ENCODE peak calls at places on chromosomes 1 and 21, in four cellular contexts. One of them, this sample, is unnamed.

GRCh38 chr1:86430376-86430775 is 6.4 kb downstream of the CLCA2 start:
- DNase-seq in GM23338: no peak
- DNase-seq in fibroblast of lung: no peak
- DNase-seq in GM23248: peak
- DNase-seq in this sample: peak

GRCh38 chr1:60984066-60984799 is 98.1 kb upstream of the NFIA start:
- DNase-seq in GM23248: peak
- DNase-seq in GM23338: no peak
- DNase-seq in fibroblast of lung: peak
- DNase-seq in this sample: peak

GRCh38 chr1:203408485-203409229 is 57.7 kb upstream of the FMOD start:
- DNase-seq in GM23338: no peak
- DNase-seq in fibroblast of lung: peak
- DNase-seq in GM23248: peak
- DNase-seq in this sample: peak

GRCh38 chr1:223716302-223716862 is 4.0 kb downstream of the CAPN2 start:
- DNase-seq in GM23338: no peak
- DNase-seq in fibroblast of lung: peak
- DNase-seq in GM23248: peak
- DNase-seq in this sample: no peak

GRCh38 chr1:183243190-183244065 is 57.4 kb downstream of the LAMC2 start:
- DNase-seq in GM23248: peak
- DNase-seq in GM23338: no peak
- DNase-seq in fibroblast of lung: no peak
- DNase-seq in this sample: no peak

GRCh38 chr1:8202182-8202905 is 115.6 kb upstream of the SLC45A1 start:
- DNase-seq in GM23248: peak
- DNase-seq in GM23338: peak
- DNase-seq in fibroblast of lung: peak
- DNase-seq in this sample: peak

GRCh38 chr1:86811539-86811938 is 102.4 kb downstream of the SELENOF start:
- DNase-seq in GM23338: peak
- DNase-seq in GM23248: no peak
- DNase-seq in fibroblast of lung: no peak
- DNase-seq in this sample: no peak

GRCh38 chr21:34704119-34704518 is 35.3 kb downstream of the CLIC6 start:
- DNase-seq in GM23248: peak
- DNase-seq in fibroblast of lung: peak
- DNase-seq in GM23338: no peak
- DNase-seq in this sample: no peak

GRCh38 chr21:37557261-37557950 is 190.8 kb downstream of the DYRK1A start:
- DNase-seq in GM23248: no peak
- DNase-seq in GM23338: no peak
- DNase-seq in fibroblast of lung: no peak
- DNase-seq in this sample: no peak

GRCh38 chr1:116763116-116763786 is 9.0 kb downstream of the CD2 start:
- DNase-seq in GM23248: peak
- DNase-seq in GM23338: no peak
- DNase-seq in fibroblast of lung: no peak
- DNase-seq in this sample: no peak

GRCh38 chr21:33801424-33802405 is 113.9 kb downstream of the ATP5PO start:
- DNase-seq in GM23338: peak
- DNase-seq in GM23248: peak
- DNase-seq in fibroblast of lung: peak
- DNase-seq in this sample: peak

GRCh38 chr1:211313392-211313791 is 13.2 kb upstream of the TRAF5 start:
- DNase-seq in GM23248: no peak
- DNase-seq in fibroblast of lung: no peak
- DNase-seq in GM23338: no peak
- DNase-seq in this sample: no peak

GRCh38 chr1:100178092-100178491 is at the start of gene LRRC39:
- DNase-seq in GM23338: no peak
- DNase-seq in GM23248: no peak
- DNase-seq in fibroblast of lung: no peak
- DNase-seq in this sample: no peak

GRCh38 chr1:6627031-6627430 is 2.4 kb downstream of the THAP3 start:
- DNase-seq in fibroblast of lung: no peak
- DNase-seq in GM23338: no peak
- DNase-seq in GM23248: no peak
- DNase-seq in this sample: no peak
- H2AFZ ChIP-seq in fibroblast of lung: no peak
- H2AFZ ChIP-seq in GM23338: no peak
- H2AFZ ChIP-seq in GM23248: no peak
- H2AFZ ChIP-seq in this sample: no peak

GRCh38 chr1:1609822-1610485 is 5.3 kb upstream of the MIB2 start:
- DNase-seq in fibroblast of lung: no peak
- DNase-seq in GM23338: no peak
- DNase-seq in GM23248: no peak
- DNase-seq in this sample: no peak
- H3K4me2 ChIP-seq in fibroblast of lung: no peak
- H3K4me2 ChIP-seq in GM23338: no peak
- H3K4me2 ChIP-seq in GM23248: no peak
- H3K4me2 ChIP-seq in this sample: no peak

GRCh38 chr1:240093120-240093961 is 1.7 kb downstream of the FMN2 start:
- DNase-seq in GM23338: peak
- DNase-seq in fibroblast of lung: peak
- DNase-seq in GM23248: peak
- DNase-seq in this sample: no peak
- TF ChIP-seq EZH2 in GM23338: no peak
- TF ChIP-seq EZH2 in fibroblast of lung: no peak
- TF ChIP-seq EZH2 in GM23248: no peak
- TF ChIP-seq EZH2 in this sample: peak

GRCh38 chr1:163608969-163609368 is 287.2 kb downstream of the NUF2 start:
- DNase-seq in fibroblast of lung: no peak
- DNase-seq in GM23338: no peak
- DNase-seq in GM23248: no peak
- DNase-seq in this sample: no peak

GRCh38 chr1:163609858-163610257 is 288.1 kb downstream of the NUF2 start:
- DNase-seq in GM23338: no peak
- DNase-seq in fibroblast of lung: no peak
- DNase-seq in GM23248: no peak
- DNase-seq in this sample: no peak

DNA sequence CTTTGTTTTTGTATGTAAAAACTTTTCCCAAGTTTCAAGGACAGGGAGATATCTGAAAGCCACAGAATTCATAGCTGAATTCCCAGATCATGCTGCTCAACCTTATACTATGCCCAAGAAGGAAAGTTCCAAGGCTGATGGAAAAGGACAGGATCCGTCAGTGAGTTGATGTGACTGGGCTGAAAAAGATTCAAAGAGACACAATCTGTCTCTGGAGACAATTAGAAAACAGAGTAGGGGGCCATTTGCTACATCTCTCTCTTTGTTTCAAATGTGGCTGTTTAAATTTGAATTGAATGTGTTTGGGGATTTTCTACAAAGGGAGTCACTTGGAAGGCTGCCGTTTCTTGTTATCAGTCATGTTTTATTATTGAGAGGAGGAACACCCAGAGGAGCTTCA is 292.6 kb downstream of the NUF2 start:
- DNase-seq in GM23248: no peak
- DNase-seq in fibroblast of lung: no peak
- DNase-seq in GM23338: no peak
- DNase-seq in this sample: no peak
- H2AFZ ChIP-seq in GM23248: no peak
- H2AFZ ChIP-seq in fibroblast of lung: no peak
- H2AFZ ChIP-seq in GM23338: peak
- H2AFZ ChIP-seq in this sample: no peak

DNA sequence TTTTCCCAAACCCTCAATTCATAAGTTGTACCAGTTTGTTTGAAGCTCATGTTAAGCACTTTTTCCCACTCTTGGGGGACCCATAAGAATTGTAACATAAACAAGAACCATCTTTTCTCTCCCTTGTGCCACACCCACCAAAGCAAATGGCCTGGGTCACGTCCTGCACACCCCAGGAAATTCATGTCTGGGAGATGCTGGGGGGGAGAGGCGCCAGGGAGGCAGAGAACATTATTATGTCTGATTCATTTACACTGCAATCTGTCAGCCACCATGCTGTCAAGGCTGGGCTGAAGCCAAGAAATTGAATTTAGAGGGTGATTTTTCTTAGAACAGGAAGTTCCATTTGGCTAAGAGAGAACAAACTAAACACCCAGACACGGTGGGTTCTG is 37.2 kb upstream of the IPO9 start:
- DNase-seq in GM23248: peak
- DNase-seq in GM23338: no peak
- DNase-seq in fibroblast of lung: peak
- DNase-seq in this sample: peak
- H3K4me2 ChIP-seq in GM23248: peak
- H3K4me2 ChIP-seq in GM23338: no peak
- H3K4me2 ChIP-seq in fibroblast of lung: no peak
- H3K4me2 ChIP-seq in this sample: no peak

GRCh38 chr1:156414440-156415064 is 45.5 kb downstream of the RHBG start:
- DNase-seq in fibroblast of lung: no peak
- DNase-seq in GM23248: peak
- DNase-seq in GM23338: peak
- DNase-seq in this sample: no peak
- TF ChIP-seq EZH2 in fibroblast of lung: no peak
- TF ChIP-seq EZH2 in GM23248: no peak
- TF ChIP-seq EZH2 in GM23338: no peak
- TF ChIP-seq EZH2 in this sample: no peak

DNA sequence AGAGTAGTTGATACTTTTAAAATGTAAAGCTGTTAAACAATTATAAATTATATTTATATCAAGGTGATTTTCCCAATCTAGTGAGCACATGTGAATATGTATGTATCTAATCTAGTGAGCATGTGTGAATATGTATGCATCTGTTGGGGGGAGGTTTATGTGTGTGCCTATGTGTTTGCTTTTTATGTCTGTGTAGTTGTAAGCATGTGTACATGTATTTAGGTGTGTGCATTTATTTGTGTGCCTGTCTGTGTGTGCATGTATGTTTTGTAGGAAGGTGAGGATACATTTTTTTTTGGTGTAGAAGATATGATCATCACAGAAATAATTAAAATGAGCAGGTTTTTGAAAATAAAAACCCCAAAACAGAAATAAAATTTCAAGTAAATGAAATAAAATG is 318.9 kb upstream of the CHRM3 start:
- DNase-seq in fibroblast of lung: no peak
- DNase-seq in GM23338: no peak
- DNase-seq in GM23248: no peak
- DNase-seq in this sample: no peak
- H2AFZ ChIP-seq in fibroblast of lung: no peak
- H2AFZ ChIP-seq in GM23338: no peak
- H2AFZ ChIP-seq in GM23248: no peak
- H2AFZ ChIP-seq in this sample: no peak

This sample was measured in mammary epithelial cell.